ENCODE peak calls at places on chromosomes 7 and 10, in four cellular contexts. O, K, Y and B are unnamed samples.

GRCh38 chr10:48937796-48938195 is 1.8 kb downstream of the LRRC18 start:
- DNase-seq in O (no peak), K (no peak), Y (no peak), B (no peak)

GRCh38 chr10:11397980-11398580 is 213.4 kb downstream of the USP6NL start:
- DNase-seq in O (no peak), K (no peak), Y (no peak), B (no peak)

GRCh38 chr10:61970182-61971015 is 68.9 kb downstream of the ARID5B start:
- DNase-seq in O (no peak), K (no peak), Y (no peak), B (peak)

GRCh38 chr10:132613566-132614348 is 76.2 kb downstream of the INPP5A start:
- DNase-seq in O (no peak), K (no peak), Y (no peak), B (no peak)

GRCh38 chr7:33757563-33758165 is 147.7 kb upstream of the BMPER start:
- DNase-seq in O (peak), K (peak), Y (peak), B (peak)

GRCh38 chr10:128480601-128481000 is 354.4 kb upstream of the MKI67 start:
- DNase-seq in O (no peak), K (no peak), Y (no peak), B (no peak)

GRCh38 chr7:145737617-145738016 is 379.0 kb upstream of the CNTNAP2 start:
- DNase-seq in O (no peak), K (no peak), Y (no peak), B (no peak)

GRCh38 chr7:107622429-107622828 is 38.2 kb upstream of the SLC26A4 start:
- DNase-seq in O (no peak), K (no peak), Y (peak), B (no peak)

GRCh38 chr7:154872811-154873570 is 129.9 kb downstream of the PAXIP1 start:
- DNase-seq in O (no peak), K (no peak), Y (no peak), B (no peak)

GRCh38 chr10:103231047-103231551 is 14.6 kb upstream of the RPEL1 start:
- DNase-seq in O (no peak), K (peak), Y (peak), B (no peak)

GRCh38 chr10:38118072-38118807 is 24.1 kb downstream of the ZNF37A start:
- DNase-seq in O (no peak), K (no peak), Y (no peak), B (no peak)

GRCh38 chr10:124641282-124642075 is 102.7 kb downstream of the FAM53B start:
- DNase-seq in O (no peak), K (no peak), Y (peak), B (peak)

GRCh38 chr10:124693396-124693795 is 50.8 kb downstream of the FAM53B start:
- DNase-seq in O (no peak), K (no peak), Y (no peak), B (no peak)

GRCh38 chr7:43954524-43955228 is 28.4 kb downstream of the UBE2D4 start:
- DNase-seq in O (peak), K (peak), Y (peak), B (no peak)

GRCh38 chr10:124719213-124719851 is 24.8 kb downstream of the FAM53B start:
- DNase-seq in O (peak), K (peak), Y (peak), B (no peak)

GRCh38 chr10:110610308-110610774 is 33.8 kb upstream of the RBM20 start:
- DNase-seq in O (peak), K (peak), Y (peak), B (peak)

GRCh38 chr10:9253121-9253520 is 1198.6 kb downstream of the GATA3 start:
- DNase-seq in O (no peak), K (no peak), Y (no peak), B (no peak)

GRCh38 chr7:23276381-23276780 is 22.8 kb upstream of the MALSU1 start:
- DNase-seq in O (no peak), K (peak), Y (no peak), B (no peak)

GRCh38 chr7:98603010-98603777 is 13.9 kb upstream of the NPTX2 start:
- DNase-seq in O (no peak), K (no peak), Y (no peak), B (no peak)

GRCh38 chr7:2644514-2645273 is 12.9 kb downstream of the TTYH3 start:
- DNase-seq in O (no peak), K (no peak), Y (no peak), B (no peak)

GRCh38 chr10:72061491-72061890 is 26.9 kb downstream of the SPOCK2 start:
- DNase-seq in O (no peak), K (peak), Y (no peak), B (no peak)

GRCh38 chr10:95273393-95274312 is 17.1 kb downstream of the PDLIM1 start:
- DNase-seq in O (no peak), K (peak), Y (peak), B (peak)

GRCh38 chr10:128839701-128840100 is 627.3 kb upstream of the MGMT start:
- DNase-seq in O (no peak), K (no peak), Y (no peak), B (no peak)

GRCh38 chr10:71847418-71847817 is 3.6 kb downstream of the PSAP start:
- DNase-seq in O (no peak), K (no peak), Y (no peak), B (no peak)

GRCh38 chr10:128971324-128971723 is 495.7 kb upstream of the MGMT start:
- DNase-seq in O (no peak), K (no peak), Y (no peak), B (no peak)

GRCh38 chr7:108136191-108136581 is 6.0 kb upstream of the LAMB4 start:
- DNase-seq in O (no peak), K (no peak), Y (no peak), B (no peak)

GRCh38 chr7:100641463-100641859 is at the start of gene TFR2:
- DNase-seq in O (no peak), K (no peak), Y (no peak), B (no peak)

GRCh38 chr7:157271991-157272324 is 64.8 kb upstream of the DNAJB6 start:
- DNase-seq in O (peak), K (no peak), Y (peak), B (peak)

GRCh38 chr7:157799076-157799685 is 462.4 kb downstream of the DNAJB6 start:
- DNase-seq in O (no peak), K (no peak), Y (no peak), B (no peak)

GRCh38 chr7:150388709-150389531 is 9.8 kb downstream of the ZNF775 start:
- DNase-seq in O (peak), K (no peak), Y (no peak), B (peak)

GRCh38 chr10:63348210-63348850 is 117.4 kb downstream of the JMJD1C start:
- DNase-seq in O (no peak), K (no peak), Y (no peak), B (no peak)

GRCh38 chr10:70130878-70131559 is 1.6 kb downstream of the AIFM2 start:
- DNase-seq in O (no peak), K (no peak), Y (peak), B (no peak)

GRCh38 chr7:85612514-85612913 is 425.7 kb upstream of the SEMA3D start:
- DNase-seq in O (no peak), K (no peak), Y (no peak), B (no peak)

GRCh38 chr7:100394077-100394476 is 20.8 kb downstream of the PILRA start:
- DNase-seq in O (no peak), K (no peak), Y (no peak), B (no peak)

GRCh38 chr7:80732635-80733034 is 94.2 kb downstream of the CD36 start:
- DNase-seq in O (no peak), K (peak), Y (no peak), B (no peak)
- TF ChIP-seq CTCF in O (no peak), K (peak), Y (peak), B (no peak)

GRCh38 chr10:122113161-122113944 is 124.4 kb downstream of the TACC2 start:
- DNase-seq in O (peak), K (peak), Y (peak), B (peak)
- TF ChIP-seq CTCF in O (no peak), K (peak), Y (peak), B (peak)

GRCh38 chr7:75647709-75648438 is 90.9 kb downstream of the HIP1 start:
- DNase-seq in O (no peak), K (no peak), Y (no peak), B (no peak)

GRCh38 chr7:75652788-75653187 is 86.0 kb downstream of the HIP1 start:
- DNase-seq in O (no peak), K (no peak), Y (no peak), B (no peak)

GRCh38 chr7:75650671-75651070 is 88.1 kb downstream of the HIP1 start:
- DNase-seq in O (peak), K (no peak), Y (no peak), B (peak)

GRCh38 chr7:75649462-75649861 is 89.3 kb downstream of the HIP1 start:
- DNase-seq in O (no peak), K (no peak), Y (no peak), B (peak)

GRCh38 chr7:75650062-75650461 is 88.7 kb downstream of the HIP1 start:
- DNase-seq in O (peak), K (no peak), Y (no peak), B (no peak)
- TF ChIP-seq CTCF in O (no peak), K (no peak), Y (no peak), B (no peak)

DNA sequence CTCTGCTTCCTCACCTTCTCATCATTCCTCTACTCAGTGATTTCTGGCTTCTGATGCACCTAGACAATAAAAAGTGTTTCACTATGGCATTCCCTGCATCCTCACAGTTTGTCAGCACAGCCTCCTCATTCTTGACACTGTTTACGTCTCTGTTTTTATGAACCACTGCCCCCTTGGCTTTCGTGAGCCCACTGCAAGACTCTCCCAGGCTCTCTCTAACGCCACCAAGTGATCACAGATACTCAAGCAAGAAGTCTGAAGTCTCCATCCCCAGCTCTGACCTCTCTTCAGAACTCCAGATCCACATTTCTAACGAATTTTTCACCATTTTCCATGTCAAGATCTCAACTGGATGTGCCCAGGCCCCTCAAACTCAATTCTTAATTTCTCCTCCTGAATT is 8.9 kb downstream of the SLC16A9 start:
- DNase-seq in O (no peak), K (no peak), Y (no peak), B (no peak)
- TF ChIP-seq CTCF in O (no peak), K (no peak), Y (no peak), B (no peak)

DNA sequence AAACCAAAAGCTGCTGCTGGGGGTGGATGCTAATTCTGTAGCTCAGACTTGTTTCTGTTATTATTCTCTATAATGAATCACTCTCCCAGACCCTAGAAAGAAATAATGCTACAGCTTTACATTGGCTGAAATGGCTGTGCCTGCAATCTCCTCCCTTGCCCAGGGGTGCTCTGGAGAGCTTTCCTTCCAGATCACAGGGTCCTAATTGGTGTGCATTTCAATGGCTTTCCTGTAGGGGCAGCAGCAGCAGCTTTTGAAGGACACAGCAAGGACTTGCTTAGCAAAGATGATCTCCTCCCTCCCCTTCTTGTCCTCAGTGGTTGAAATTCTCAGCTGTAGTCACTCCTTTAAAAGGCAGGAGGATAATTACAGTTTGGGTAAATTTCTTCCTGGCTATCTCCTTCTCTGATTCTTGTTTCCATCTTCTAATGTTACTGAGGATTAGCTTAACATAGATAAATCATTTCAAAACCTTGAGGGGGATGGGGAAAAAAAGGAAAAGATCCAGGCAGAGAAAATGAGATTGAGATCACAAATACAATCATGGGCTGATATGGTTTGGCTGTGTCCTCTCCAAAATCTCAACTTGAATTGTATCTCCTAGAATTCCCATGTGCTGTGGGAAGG is 120.2 kb upstream of the CTTNBP2 start:
- DNase-seq in O (no peak), K (peak), Y (peak), B (peak)
- TF ChIP-seq CTCF in O (peak), K (peak), Y (peak), B (peak)

GRCh38 chr10:91163269-91163708 is 57.2 kb upstream of the PCGF5 start:
- DNase-seq in O (no peak), K (peak), Y (peak), B (peak)
- TF ChIP-seq CTCF in O (no peak), K (no peak), Y (no peak), B (no peak)

DNA sequence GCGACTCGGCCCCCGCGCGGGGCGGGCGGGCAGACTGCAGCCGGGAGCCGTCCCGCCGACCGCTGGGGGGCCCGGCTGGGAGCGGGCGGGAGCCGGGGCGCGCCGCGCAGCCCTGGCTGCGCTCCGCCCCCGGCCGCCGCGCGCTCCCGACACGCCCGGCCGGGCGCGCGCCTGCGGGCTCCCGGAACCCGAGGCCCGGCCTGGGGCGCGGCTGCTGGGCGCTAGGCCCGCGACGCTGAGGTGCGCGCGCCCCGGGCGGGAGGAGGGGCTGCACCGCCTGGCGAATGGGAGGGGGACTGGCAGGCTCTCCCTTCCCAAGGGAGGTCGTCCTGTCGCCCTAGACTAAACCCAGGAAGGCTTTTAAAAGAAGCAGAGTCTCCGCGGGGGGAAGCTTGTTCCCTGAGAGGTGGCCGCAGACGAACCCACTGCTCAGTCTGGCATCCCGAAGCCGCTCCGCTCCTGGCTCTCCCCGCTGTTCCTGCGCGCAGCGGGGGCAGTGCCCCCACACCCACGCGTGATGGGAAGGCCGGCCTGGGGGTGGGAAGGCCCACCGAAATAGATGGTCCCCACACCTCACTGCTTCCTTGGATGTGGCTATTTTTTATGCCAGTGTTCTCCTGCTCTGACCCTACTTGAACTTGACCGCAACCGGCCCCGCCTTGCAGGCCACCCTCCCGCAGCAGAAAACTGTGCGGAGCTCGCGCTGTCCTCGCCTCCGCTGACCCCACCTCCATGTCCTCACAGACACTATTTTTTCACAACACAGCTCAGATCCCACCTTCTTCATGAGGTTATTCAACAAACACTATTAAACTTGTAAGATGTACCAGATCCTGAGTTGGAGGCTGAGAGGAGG is at the start of gene VOPP1:
- DNase-seq in O (peak), K (peak), Y (peak), B (peak)
- TF ChIP-seq CTCF in O (no peak), K (peak), Y (no peak), B (no peak)

GRCh38 chr7:87199700-87200450 is 19.7 kb downstream of the TMEM243 start:
- DNase-seq in O (no peak), K (no peak), Y (no peak), B (no peak)
- TF ChIP-seq CTCF in O (no peak), K (no peak), Y (no peak), B (no peak)

GRCh38 chr10:7301039-7301768 is 109.6 kb downstream of the SFMBT2 start:
- DNase-seq in O (no peak), K (peak), Y (no peak), B (peak)
- TF ChIP-seq CTCF in O (no peak), K (no peak), Y (peak), B (no peak)

GRCh38 chr10:12848439-12849173 is 152.9 kb downstream of the CCDC3 start:
- DNase-seq in O (no peak), K (no peak), Y (no peak), B (no peak)
- TF ChIP-seq CTCF in O (no peak), K (no peak), Y (no peak), B (no peak)